ENCODE peak calls at places on chromosomes 7 and 10, in nine cellular contexts. M is left lung, V is SK-N-SH, K is pancreas, O is Peyer's patch, C is GM12878, I is NB4, G is psoas muscle, J is transverse colon. Z is an unnamed sample.

GRCh38 chr7:114392686-114393085 is 21.9 kb upstream of the FOXP2 start:
- DNase-seq in M (no peak), V (no peak), I (no peak), G (no peak), C (no peak), K (no peak), O (no peak), J (no peak), Z (no peak)

GRCh38 chr10:30812018-30812851 is 182.7 kb upstream of the LYZL2 start:
- DNase-seq in C (no peak), J (peak; percentile 38), I (peak; percentile 35), M (no peak), V (no peak), K (no peak), G (no peak), O (peak; percentile 49), Z (no peak)

GRCh38 chr10:71604324-71605018 is 115.1 kb downstream of the C10orf105 start:
- DNase-seq in K (no peak), V (no peak), C (no peak), J (peak; percentile 76), M (no peak), G (no peak), I (no peak), O (peak; percentile 78), Z (no peak)

GRCh38 chr10:72954596-72955569 is at the start of gene PLA2G12B:
- DNase-seq in M (no peak), K (no peak), I (no peak), C (no peak), G (no peak), V (peak; percentile 38), O (peak; percentile 84), J (peak; percentile 58), Z (no peak)

GRCh38 chr10:61629594-61629993 is 33.1 kb upstream of the CABCOCO1 start:
- DNase-seq in K (no peak), J (no peak), V (no peak), C (no peak), M (no peak), G (no peak), O (no peak), I (no peak), Z (no peak)

GRCh38 chr10:48594799-48595198 is 10.1 kb downstream of the ARHGAP22 start:
- DNase-seq in K (no peak), O (no peak), I (peak; percentile 68), M (no peak), J (no peak), C (no peak), V (no peak), G (no peak), Z (no peak)

GRCh38 chr10:63491558-63492316 is 26.0 kb upstream of the JMJD1C start:
- DNase-seq in I (peak; percentile 88), C (no peak), J (no peak), M (no peak), O (no peak), G (no peak), K (no peak), V (no peak), Z (no peak)

GRCh38 chr10:32171213-32171612 is 115.0 kb upstream of the KIF5B start:
- DNase-seq in V (no peak), G (no peak), J (peak; percentile 77), I (no peak), O (peak; percentile 55), M (no peak), C (no peak), K (peak; percentile 80), Z (no peak)

GRCh38 chr7:77904252-77904651 is 105.7 kb downstream of the PHTF2 start:
- DNase-seq in O (no peak), C (no peak), V (no peak), I (no peak), J (no peak), K (no peak), M (no peak), G (no peak), Z (no peak)

GRCh38 chr7:77908664-77909063 is 110.1 kb downstream of the PHTF2 start:
- DNase-seq in V (no peak), C (no peak), M (no peak), I (no peak), G (no peak), J (no peak), O (no peak), K (no peak), Z (no peak)

GRCh38 chr7:77907281-77907680 is 108.7 kb downstream of the PHTF2 start:
- DNase-seq in V (no peak), I (no peak), K (no peak), G (no peak), O (no peak), M (no peak), C (no peak), J (no peak), Z (no peak)

DNA sequence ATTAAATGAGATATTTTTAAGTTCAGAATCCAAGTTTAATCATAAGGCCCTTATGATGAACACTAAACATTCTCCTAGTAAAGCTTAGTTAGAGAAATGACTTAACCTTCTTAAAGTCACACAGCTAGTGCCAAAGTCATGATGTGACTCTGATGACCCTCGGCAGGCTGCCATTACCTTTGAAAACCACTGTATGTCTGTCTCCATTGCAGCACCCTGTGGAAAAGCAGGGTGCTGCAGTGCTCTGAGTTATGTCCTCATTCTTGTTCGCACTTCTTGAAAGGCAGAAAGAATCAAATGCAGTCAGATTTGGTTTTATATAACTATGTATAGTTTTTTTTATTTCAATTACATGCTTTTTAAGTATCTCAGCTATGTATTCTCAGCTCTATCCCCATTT is 105.0 kb downstream of the PHTF2 start:
- DNase-seq in V (peak; percentile 15), M (no peak), C (no peak), I (peak; percentile 29), O (no peak), K (no peak), G (peak; percentile 70), J (no peak), Z (peak; percentile 19)
- TF ChIP-seq CTCF in V (peak; percentile 52), M (no peak), C (peak; percentile 51), I (no peak), O (no peak), K (peak; percentile 9), G (peak; percentile 62), J (no peak), Z (peak; percentile 49)

GRCh38 chr10:43407576-43408330 is 1.2 kb downstream of the HNRNPF start:
- DNase-seq in O (peak; percentile 98), K (peak; percentile 89), M (peak; percentile 97), G (peak; percentile 93), C (no peak), I (peak; percentile 96), J (peak; percentile 93), V (peak; percentile 85), Z (peak; percentile 81)

GRCh38 chr10:43408331-43408709 is 666 bp downstream of the HNRNPF start:
- DNase-seq in I (no peak), K (peak; percentile 20), J (no peak), V (no peak), M (no peak), O (peak; percentile 64), G (peak; percentile 58), C (no peak), Z (no peak)

GRCh38 chr10:43410345-43410744 is 1.4 kb upstream of the HNRNPF start:
- DNase-seq in O (no peak), C (no peak), V (no peak), K (no peak), G (no peak), M (no peak), I (no peak), J (no peak), Z (no peak)

GRCh38 chr10:43409385-43410109 is 561 bp upstream of the HNRNPF start:
- DNase-seq in M (peak; percentile 89), J (peak; percentile 69), V (peak; percentile 46), K (no peak), G (peak; percentile 62), I (peak; percentile 73), O (peak; percentile 80), C (no peak), Z (no peak)

GRCh38 chr10:43408710-43409384 is at the start of gene HNRNPF:
- DNase-seq in I (peak; percentile 97), G (peak; percentile 97), M (peak; percentile 97), J (peak; percentile 96), C (peak; percentile 77), K (peak; percentile 94), O (peak; percentile 97), V (peak; percentile 94), Z (peak; percentile 77)
- H3K4me3 ChIP-seq in I (peak within 1 kb of the TSS; percentile 98), G (peak within 1 kb of the TSS; percentile 86), M (peak within 1 kb of the TSS; percentile 87), J (peak within 1 kb of the TSS; percentile 80), C (peak within 1 kb of the TSS; percentile 98), K (peak within 1 kb of the TSS; percentile 54), O (peak within 1 kb of the TSS; percentile 76), V (peak within 1 kb of the TSS; percentile 86), Z (peak within 1 kb of the TSS; percentile 96)

GRCh38 chr7:52021343-52021742 is 704.7 kb upstream of the COBL start:
- DNase-seq in M (no peak), J (no peak), I (peak; percentile 8), G (no peak), C (no peak), V (no peak), K (no peak), O (no peak), Z (no peak)

GRCh38 chr7:52018680-52019054 is 702.1 kb upstream of the COBL start:
- DNase-seq in I (no peak), C (no peak), O (no peak), M (no peak), J (no peak), V (no peak), K (no peak), G (no peak), Z (no peak)

DNA sequence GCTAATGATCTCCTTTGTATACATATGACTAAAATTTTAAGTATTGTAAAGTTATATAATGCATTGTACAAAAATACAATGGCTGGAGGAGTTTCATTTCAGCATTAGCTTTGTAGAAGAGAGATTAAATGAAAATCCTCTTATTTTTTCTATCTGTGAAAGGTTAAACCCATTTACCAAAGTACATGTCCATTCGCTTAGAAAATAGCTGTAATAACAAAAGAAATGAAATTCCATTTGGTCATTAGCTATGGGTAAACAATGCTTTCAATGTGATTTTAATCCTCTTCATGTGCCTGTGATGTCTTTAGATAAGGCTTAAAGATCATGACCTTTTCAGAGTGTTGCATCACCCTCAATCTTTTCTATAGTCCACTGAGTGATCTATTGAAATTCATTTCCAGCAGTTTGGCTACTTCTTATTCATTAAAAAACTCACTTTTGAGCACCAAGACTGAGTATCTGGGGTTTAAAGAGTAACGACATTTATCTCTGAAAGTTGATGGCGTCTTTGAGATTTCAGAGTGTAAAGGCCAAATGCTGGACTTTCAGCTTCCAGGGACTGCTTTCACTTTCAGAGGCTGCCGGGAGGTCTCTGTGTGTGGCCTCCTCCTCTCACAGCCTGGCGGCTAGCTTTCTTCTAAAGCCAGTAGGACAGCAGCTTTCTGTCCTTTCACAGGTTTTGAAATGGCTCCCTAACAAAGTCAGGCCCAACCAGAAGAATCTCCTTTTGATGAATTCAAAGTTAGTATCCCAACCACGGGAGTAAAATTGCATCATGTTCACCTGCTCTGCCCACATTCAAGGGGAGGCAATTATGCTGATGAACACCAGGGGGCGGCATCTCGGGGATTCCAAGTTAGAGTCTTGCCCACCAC is 701.4 kb upstream of the COBL start:
- DNase-seq in K (no peak), C (no peak), I (peak; percentile 62), M (no peak), V (peak; percentile 13), J (peak; percentile 20), G (no peak), O (peak; percentile 51), Z (no peak)
- TF ChIP-seq CTCF in K (no peak), C (peak; percentile 35), I (peak; percentile 92), M (no peak), V (peak; percentile 39), J (no peak), G (no peak), O (no peak), Z (peak; percentile 37)

DNA sequence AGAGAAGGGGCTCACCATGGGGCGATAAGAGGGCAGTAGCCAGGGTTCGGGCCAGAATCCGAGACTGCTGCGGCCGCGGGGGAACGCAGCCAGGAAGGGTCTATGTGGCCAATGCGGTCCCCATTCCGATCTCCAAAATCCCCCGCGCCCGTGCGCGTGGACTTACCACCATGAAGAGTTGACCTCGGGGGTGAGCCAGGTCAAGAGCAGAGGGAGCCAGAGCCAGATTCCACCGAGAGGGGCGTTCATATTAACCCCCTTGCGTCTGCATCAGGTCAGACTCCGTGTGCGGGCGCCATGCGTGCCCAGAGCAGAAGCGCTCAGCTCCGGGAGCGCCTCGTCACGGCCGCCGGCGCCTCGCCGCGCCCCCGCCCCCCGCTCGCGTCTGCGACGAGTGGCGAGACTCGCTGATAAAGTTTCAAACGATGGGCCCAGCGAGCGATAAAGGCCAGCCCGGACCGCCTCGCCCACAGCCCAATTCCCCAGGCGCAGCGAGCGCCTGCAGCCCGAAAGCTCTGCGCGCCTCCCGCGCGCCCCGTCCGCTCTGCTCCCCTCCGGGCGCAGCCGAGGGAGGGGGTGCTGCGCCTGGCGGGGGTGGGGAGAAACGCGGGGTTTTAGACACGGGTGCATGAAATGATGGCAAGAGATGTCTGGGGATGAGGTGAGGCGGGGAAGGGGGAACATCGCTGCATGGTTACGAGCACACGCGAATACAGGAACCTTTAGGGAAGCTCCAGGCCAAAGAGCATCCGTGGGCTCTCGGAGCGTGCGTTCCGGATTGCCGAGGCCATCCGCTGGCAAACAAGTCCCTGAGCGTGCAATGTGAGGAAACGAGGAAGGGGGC is at the start of gene WNT2:
- DNase-seq in O (no peak), G (no peak), C (no peak), I (no peak), M (peak; percentile 76), J (no peak), V (peak; percentile 39), K (no peak), Z (no peak)
- H3K4me3 ChIP-seq in O (peak within 1 kb of the TSS; percentile 33), G (peak within 1 kb of the TSS; percentile 58), C (peak within 1 kb of the TSS; percentile 49), I (no peak within 1 kb of the TSS), M (peak within 1 kb of the TSS; percentile 29), J (peak within 1 kb of the TSS; percentile 38), V (peak within 1 kb of the TSS; percentile 48), K (peak within 1 kb of the TSS; percentile 8), Z (no peak within 1 kb of the TSS)